ENCODE peak calls at places on chromosomes 11 and 22, in nine cellular contexts. One of them, this sample, is unnamed.
A peak's percentile ranks its signal among the peaks of the same experiment; 100 is the strongest.

GRCh38 chr11:119347940-119348339 is 1.4 kb upstream of the MFRP start:
- ATAC-seq in GM23338: no peak
- ATAC-seq in HCT116: no peak
- ATAC-seq in omental fat pad: no peak
- ATAC-seq in left cardiac atrium: no peak
- ATAC-seq in IMR-90: no peak
- ATAC-seq in stimulated activated naive CD8-positive, alpha-beta T cell treated with anti-CD3 and anti-CD28 coated beads, Interleukin-15, Interleukin-2, amounts not matched to agents 100 U/mL and 50 U/mL, for 24 hours: no peak
- ATAC-seq in heart right ventricle: no peak
- ATAC-seq in left lobe of liver: no peak
- ATAC-seq in this sample: no peak

GRCh38 chr11:109892321-109892794 is 200.8 kb upstream of the ZC3H12C start:
- ATAC-seq in GM23338: no peak
- ATAC-seq in HCT116: no peak
- ATAC-seq in omental fat pad: no peak
- ATAC-seq in left cardiac atrium: no peak
- ATAC-seq in IMR-90: peak; percentile 54
- ATAC-seq in stimulated activated naive CD8-positive, alpha-beta T cell treated with anti-CD3 and anti-CD28 coated beads, Interleukin-15, Interleukin-2, amounts not matched to agents 100 U/mL and 50 U/mL, for 24 hours: no peak
- ATAC-seq in heart right ventricle: no peak
- ATAC-seq in left lobe of liver: no peak
- ATAC-seq in this sample: no peak

GRCh38 chr22:37545703-37546435 is 14.4 kb upstream of the CDC42EP1 start:
- ATAC-seq in GM23338: peak; percentile 78
- ATAC-seq in HCT116: peak; percentile 82
- ATAC-seq in omental fat pad: peak; percentile 78
- ATAC-seq in left cardiac atrium: peak; percentile 93
- ATAC-seq in IMR-90: peak; percentile 93
- ATAC-seq in stimulated activated naive CD8-positive, alpha-beta T cell treated with anti-CD3 and anti-CD28 coated beads, Interleukin-15, Interleukin-2, amounts not matched to agents 100 U/mL and 50 U/mL, for 24 hours: no peak
- ATAC-seq in heart right ventricle: peak; percentile 87
- ATAC-seq in left lobe of liver: peak; percentile 66
- ATAC-seq in this sample: peak; percentile 92

GRCh38 chr11:66365711-66366619 is 5.6 kb downstream of the SLC29A2 start:
- ATAC-seq in GM23338: no peak
- ATAC-seq in HCT116: no peak
- ATAC-seq in omental fat pad: no peak
- ATAC-seq in left cardiac atrium: no peak
- ATAC-seq in IMR-90: no peak
- ATAC-seq in stimulated activated naive CD8-positive, alpha-beta T cell treated with anti-CD3 and anti-CD28 coated beads, Interleukin-15, Interleukin-2, amounts not matched to agents 100 U/mL and 50 U/mL, for 24 hours: no peak
- ATAC-seq in heart right ventricle: no peak
- ATAC-seq in left lobe of liver: peak; percentile 9
- ATAC-seq in this sample: no peak

GRCh38 chr22:45709866-45710265 is 38.2 kb downstream of the ATXN10 start:
- ATAC-seq in GM23338: no peak
- ATAC-seq in HCT116: peak; percentile 32
- ATAC-seq in omental fat pad: peak; percentile 62
- ATAC-seq in left cardiac atrium: peak; percentile 89
- ATAC-seq in IMR-90: peak; percentile 75
- ATAC-seq in stimulated activated naive CD8-positive, alpha-beta T cell treated with anti-CD3 and anti-CD28 coated beads, Interleukin-15, Interleukin-2, amounts not matched to agents 100 U/mL and 50 U/mL, for 24 hours: peak; percentile 61
- ATAC-seq in heart right ventricle: peak; percentile 78
- ATAC-seq in left lobe of liver: no peak
- ATAC-seq in this sample: no peak

GRCh38 chr11:12683857-12684256 is 9.6 kb downstream of the TEAD1 start:
- ATAC-seq in GM23338: no peak
- ATAC-seq in HCT116: no peak
- ATAC-seq in omental fat pad: no peak
- ATAC-seq in left cardiac atrium: no peak
- ATAC-seq in IMR-90: no peak
- ATAC-seq in stimulated activated naive CD8-positive, alpha-beta T cell treated with anti-CD3 and anti-CD28 coated beads, Interleukin-15, Interleukin-2, amounts not matched to agents 100 U/mL and 50 U/mL, for 24 hours: no peak
- ATAC-seq in heart right ventricle: no peak
- ATAC-seq in left lobe of liver: no peak
- ATAC-seq in this sample: no peak

GRCh38 chr11:47524200-47524874 is 28.6 kb downstream of the CELF1 start:
- ATAC-seq in GM23338: peak; percentile 58
- ATAC-seq in HCT116: peak; percentile 18
- ATAC-seq in omental fat pad: peak; percentile 21
- ATAC-seq in left cardiac atrium: peak; percentile 71
- ATAC-seq in IMR-90: peak; percentile 9
- ATAC-seq in stimulated activated naive CD8-positive, alpha-beta T cell treated with anti-CD3 and anti-CD28 coated beads, Interleukin-15, Interleukin-2, amounts not matched to agents 100 U/mL and 50 U/mL, for 24 hours: peak; percentile 34
- ATAC-seq in heart right ventricle: peak; percentile 60
- ATAC-seq in left lobe of liver: peak; percentile 68
- ATAC-seq in this sample: peak; percentile 56

GRCh38 chr11:32426819-32427615 is 8.3 kb downstream of the WT1 start:
- ATAC-seq in GM23338: peak; percentile 52
- ATAC-seq in HCT116: no peak
- ATAC-seq in omental fat pad: peak; percentile 85
- ATAC-seq in left cardiac atrium: peak; percentile 93
- ATAC-seq in IMR-90: no peak
- ATAC-seq in stimulated activated naive CD8-positive, alpha-beta T cell treated with anti-CD3 and anti-CD28 coated beads, Interleukin-15, Interleukin-2, amounts not matched to agents 100 U/mL and 50 U/mL, for 24 hours: no peak
- ATAC-seq in heart right ventricle: peak; percentile 77
- ATAC-seq in left lobe of liver: no peak
- ATAC-seq in this sample: no peak

GRCh38 chr11:18393581-18394299 is 623 bp upstream of the LDHA start:
- ATAC-seq in GM23338: no peak
- ATAC-seq in HCT116: peak; percentile 1
- ATAC-seq in omental fat pad: peak; percentile 57
- ATAC-seq in left cardiac atrium: peak; percentile 3
- ATAC-seq in IMR-90: peak; percentile 2
- ATAC-seq in stimulated activated naive CD8-positive, alpha-beta T cell treated with anti-CD3 and anti-CD28 coated beads, Interleukin-15, Interleukin-2, amounts not matched to agents 100 U/mL and 50 U/mL, for 24 hours: peak; percentile 30
- ATAC-seq in heart right ventricle: peak; percentile 1
- ATAC-seq in left lobe of liver: no peak
- ATAC-seq in this sample: no peak

GRCh38 chr11:61378713-61379313 is 13.6 kb upstream of the TMEM216 start:
- ATAC-seq in GM23338: no peak
- ATAC-seq in HCT116: no peak
- ATAC-seq in omental fat pad: peak; percentile 88
- ATAC-seq in left cardiac atrium: peak; percentile 96
- ATAC-seq in IMR-90: peak; percentile 94
- ATAC-seq in stimulated activated naive CD8-positive, alpha-beta T cell treated with anti-CD3 and anti-CD28 coated beads, Interleukin-15, Interleukin-2, amounts not matched to agents 100 U/mL and 50 U/mL, for 24 hours: no peak
- ATAC-seq in heart right ventricle: peak; percentile 94
- ATAC-seq in left lobe of liver: peak; percentile 86
- ATAC-seq in this sample: peak; percentile 98

GRCh38 chr11:66130978-66131377 is 60.9 kb downstream of the PACS1 start:
- ATAC-seq in GM23338: no peak
- ATAC-seq in HCT116: no peak
- ATAC-seq in omental fat pad: no peak
- ATAC-seq in left cardiac atrium: no peak
- ATAC-seq in IMR-90: no peak
- ATAC-seq in stimulated activated naive CD8-positive, alpha-beta T cell treated with anti-CD3 and anti-CD28 coated beads, Interleukin-15, Interleukin-2, amounts not matched to agents 100 U/mL and 50 U/mL, for 24 hours: no peak
- ATAC-seq in heart right ventricle: no peak
- ATAC-seq in left lobe of liver: no peak
- ATAC-seq in this sample: no peak

GRCh38 chr11:69422645-69423044 is 58.8 kb upstream of the LINC01488 start:
- ATAC-seq in GM23338: no peak
- ATAC-seq in HCT116: no peak
- ATAC-seq in omental fat pad: no peak
- ATAC-seq in left cardiac atrium: no peak
- ATAC-seq in IMR-90: no peak
- ATAC-seq in stimulated activated naive CD8-positive, alpha-beta T cell treated with anti-CD3 and anti-CD28 coated beads, Interleukin-15, Interleukin-2, amounts not matched to agents 100 U/mL and 50 U/mL, for 24 hours: no peak
- ATAC-seq in heart right ventricle: no peak
- ATAC-seq in left lobe of liver: no peak
- ATAC-seq in this sample: no peak

GRCh38 chr11:110896358-110896757 is 184.1 kb upstream of the ARHGAP20 start:
- ATAC-seq in GM23338: no peak
- ATAC-seq in HCT116: no peak
- ATAC-seq in omental fat pad: peak; percentile 43
- ATAC-seq in left cardiac atrium: peak; percentile 26
- ATAC-seq in IMR-90: peak; percentile 77
- ATAC-seq in stimulated activated naive CD8-positive, alpha-beta T cell treated with anti-CD3 and anti-CD28 coated beads, Interleukin-15, Interleukin-2, amounts not matched to agents 100 U/mL and 50 U/mL, for 24 hours: no peak
- ATAC-seq in heart right ventricle: no peak
- ATAC-seq in left lobe of liver: no peak
- ATAC-seq in this sample: no peak

GRCh38 chr22:39135092-39135896 is 17.2 kb downstream of the CBX7 start:
- ATAC-seq in GM23338: peak; percentile 92
- ATAC-seq in HCT116: peak; percentile 95
- ATAC-seq in omental fat pad: no peak
- ATAC-seq in left cardiac atrium: peak; percentile 68
- ATAC-seq in IMR-90: peak; percentile 82
- ATAC-seq in stimulated activated naive CD8-positive, alpha-beta T cell treated with anti-CD3 and anti-CD28 coated beads, Interleukin-15, Interleukin-2, amounts not matched to agents 100 U/mL and 50 U/mL, for 24 hours: peak; percentile 66
- ATAC-seq in heart right ventricle: peak; percentile 62
- ATAC-seq in left lobe of liver: peak; percentile 52
- ATAC-seq in this sample: peak; percentile 39

GRCh38 chr11:102319544-102319943 is 2.3 kb downstream of the BIRC3 start:
- ATAC-seq in GM23338: no peak
- ATAC-seq in HCT116: no peak
- ATAC-seq in omental fat pad: no peak
- ATAC-seq in left cardiac atrium: no peak
- ATAC-seq in IMR-90: no peak
- ATAC-seq in stimulated activated naive CD8-positive, alpha-beta T cell treated with anti-CD3 and anti-CD28 coated beads, Interleukin-15, Interleukin-2, amounts not matched to agents 100 U/mL and 50 U/mL, for 24 hours: no peak
- ATAC-seq in heart right ventricle: no peak
- ATAC-seq in left lobe of liver: no peak
- ATAC-seq in this sample: no peak

GRCh38 chr22:35731321-35731720 is 13.6 kb downstream of the APOL5 start:
- ATAC-seq in GM23338: no peak
- ATAC-seq in HCT116: no peak
- ATAC-seq in omental fat pad: no peak
- ATAC-seq in left cardiac atrium: no peak
- ATAC-seq in IMR-90: no peak
- ATAC-seq in stimulated activated naive CD8-positive, alpha-beta T cell treated with anti-CD3 and anti-CD28 coated beads, Interleukin-15, Interleukin-2, amounts not matched to agents 100 U/mL and 50 U/mL, for 24 hours: no peak
- ATAC-seq in heart right ventricle: no peak
- ATAC-seq in left lobe of liver: no peak
- ATAC-seq in this sample: no peak

GRCh38 chr11:133382217-133382746 is 150.0 kb downstream of the OPCML start:
- ATAC-seq in GM23338: no peak
- ATAC-seq in HCT116: no peak
- ATAC-seq in omental fat pad: peak; percentile 28
- ATAC-seq in left cardiac atrium: peak; percentile 36
- ATAC-seq in IMR-90: no peak
- ATAC-seq in stimulated activated naive CD8-positive, alpha-beta T cell treated with anti-CD3 and anti-CD28 coated beads, Interleukin-15, Interleukin-2, amounts not matched to agents 100 U/mL and 50 U/mL, for 24 hours: no peak
- ATAC-seq in heart right ventricle: no peak
- ATAC-seq in left lobe of liver: no peak
- ATAC-seq in this sample: no peak

GRCh38 chr22:45887202-45888131 is 89.5 kb downstream of the WNT7B start:
- ATAC-seq in GM23338: no peak
- ATAC-seq in HCT116: peak; percentile 28
- ATAC-seq in omental fat pad: no peak
- ATAC-seq in left cardiac atrium: no peak
- ATAC-seq in IMR-90: no peak
- ATAC-seq in stimulated activated naive CD8-positive, alpha-beta T cell treated with anti-CD3 and anti-CD28 coated beads, Interleukin-15, Interleukin-2, amounts not matched to agents 100 U/mL and 50 U/mL, for 24 hours: no peak
- ATAC-seq in heart right ventricle: no peak
- ATAC-seq in left lobe of liver: no peak
- ATAC-seq in this sample: no peak

This sample was measured in gastroesophageal sphincter.